ENCODE peak calls at places on chromosome 22, in five cellular contexts. Y is pancreas, L is left ventricle myocardium inferior, I is foreskin keratinocyte, U is IMR-90. D is an unnamed sample.

GRCh38 chr22:24444729-24445466 is 17.5 kb downstream of the ADORA2A start:
- DNase-seq in Y (no peak), I (no peak), L (no peak), U (no peak), D (no peak)

GRCh38 chr22:44661070-44661469 is 40.9 kb upstream of the PRR5 start:
- DNase-seq in L (no peak), I (no peak), Y (no peak), U (no peak), D (no peak)

GRCh38 chr22:21455334-21456089 is 11.7 kb upstream of the TMEM191C start:
- DNase-seq in I (no peak), Y (peak; percentile 49), L (no peak), U (no peak), D (peak; percentile 3)

GRCh38 chr22:42915980-42916765 is 59.1 kb upstream of the ARFGAP3 start:
- DNase-seq in U (no peak), Y (no peak), I (no peak), L (no peak), D (no peak)

GRCh38 chr22:24494182-24494534 is 974 bp upstream of the UPB1 start:
- DNase-seq in I (no peak), L (no peak), Y (no peak), U (no peak), D (no peak)

GRCh38 chr22:43013355-43014061 is 1.4 kb downstream of the PACSIN2 start:
- DNase-seq in I (no peak), U (no peak), Y (no peak), L (no peak), D (no peak)

GRCh38 chr22:35729309-35729698 is 11.6 kb downstream of the APOL5 start:
- DNase-seq in L (no peak), Y (no peak), U (no peak), I (no peak), D (no peak)

GRCh38 chr22:41919357-41920224 is 4.7 kb upstream of the SHISA8 start:
- DNase-seq in Y (peak; percentile 71), U (peak; percentile 11), L (peak; percentile 70), I (no peak), D (peak; percentile 39)

GRCh38 chr22:17769716-17770082 is 4.6 kb downstream of the BID start:
- DNase-seq in Y (no peak), U (no peak), L (no peak), I (no peak), D (no peak)

GRCh38 chr22:24507742-24508141 is 12.6 kb downstream of the UPB1 start:
- DNase-seq in I (no peak), U (no peak), L (no peak), Y (no peak), D (no peak)

GRCh38 chr22:44963832-44964721 is 45.7 kb downstream of the PHF21B start:
- DNase-seq in U (no peak), I (no peak), Y (no peak), L (no peak), D (no peak)

GRCh38 chr22:41619979-41620645 is 731 bp downstream of the DESI1 start:
- DNase-seq in I (peak; percentile 19), L (peak; percentile 36), Y (peak; percentile 73), U (no peak), D (peak; percentile 38)

GRCh38 chr22:50701428-50702154 is 29.0 kb downstream of the SHANK3 start:
- DNase-seq in Y (peak; percentile 25), I (no peak), L (no peak), U (no peak), D (no peak)

GRCh38 chr22:25062378-25063095 is 110.0 kb downstream of the KIAA1671 start:
- DNase-seq in I (no peak), Y (peak; percentile 21), L (no peak), U (no peak), D (no peak)

GRCh38 chr22:39405346-39406085 is 5.9 kb downstream of the TAB1 start:
- DNase-seq in U (peak; percentile 65), Y (no peak), L (no peak), I (no peak), D (no peak)
- H3K4me1 ChIP-seq in U (peaks cover 10% of the 10 kb centered on the region), Y (no peaks in the 10 kb centered on the region), L (peaks cover 43% of the 10 kb centered on the region), I (peaks cover 6% of the 10 kb centered on the region), D (peaks cover under 1% of the 10 kb centered on the region)

DNA sequence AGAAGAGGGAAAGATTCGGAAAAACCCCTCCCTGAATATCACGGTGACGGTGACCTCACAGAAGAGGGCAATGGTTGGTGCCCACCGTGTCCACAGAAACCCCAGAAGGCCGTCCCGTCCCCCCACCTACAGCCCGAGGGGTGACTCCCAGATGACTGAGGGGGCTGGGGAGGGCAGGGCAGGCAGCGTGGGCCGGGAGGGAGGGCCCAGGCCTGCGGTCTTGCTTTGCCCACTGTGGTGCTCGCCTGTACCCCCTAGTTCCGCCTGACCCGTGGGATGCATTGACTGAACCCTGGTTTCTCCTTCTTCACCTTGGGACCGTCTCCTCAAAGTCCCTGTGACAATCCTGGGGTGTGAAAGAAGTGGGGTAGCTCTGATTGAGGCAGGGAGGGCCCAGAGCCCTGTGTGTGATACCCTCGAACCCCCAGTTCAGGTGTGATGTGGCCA is 526.7 kb downstream of the BRD1 start:
- DNase-seq in U (no peak), Y (no peak), L (no peak), I (no peak), D (no peak)
- H3K4me1 ChIP-seq in U (no peaks in the 10 kb centered on the region), Y (no peaks in the 10 kb centered on the region), L (peaks cover 3% of the 10 kb centered on the region), I (no peaks in the 10 kb centered on the region), D (no peaks in the 10 kb centered on the region)

DNA sequence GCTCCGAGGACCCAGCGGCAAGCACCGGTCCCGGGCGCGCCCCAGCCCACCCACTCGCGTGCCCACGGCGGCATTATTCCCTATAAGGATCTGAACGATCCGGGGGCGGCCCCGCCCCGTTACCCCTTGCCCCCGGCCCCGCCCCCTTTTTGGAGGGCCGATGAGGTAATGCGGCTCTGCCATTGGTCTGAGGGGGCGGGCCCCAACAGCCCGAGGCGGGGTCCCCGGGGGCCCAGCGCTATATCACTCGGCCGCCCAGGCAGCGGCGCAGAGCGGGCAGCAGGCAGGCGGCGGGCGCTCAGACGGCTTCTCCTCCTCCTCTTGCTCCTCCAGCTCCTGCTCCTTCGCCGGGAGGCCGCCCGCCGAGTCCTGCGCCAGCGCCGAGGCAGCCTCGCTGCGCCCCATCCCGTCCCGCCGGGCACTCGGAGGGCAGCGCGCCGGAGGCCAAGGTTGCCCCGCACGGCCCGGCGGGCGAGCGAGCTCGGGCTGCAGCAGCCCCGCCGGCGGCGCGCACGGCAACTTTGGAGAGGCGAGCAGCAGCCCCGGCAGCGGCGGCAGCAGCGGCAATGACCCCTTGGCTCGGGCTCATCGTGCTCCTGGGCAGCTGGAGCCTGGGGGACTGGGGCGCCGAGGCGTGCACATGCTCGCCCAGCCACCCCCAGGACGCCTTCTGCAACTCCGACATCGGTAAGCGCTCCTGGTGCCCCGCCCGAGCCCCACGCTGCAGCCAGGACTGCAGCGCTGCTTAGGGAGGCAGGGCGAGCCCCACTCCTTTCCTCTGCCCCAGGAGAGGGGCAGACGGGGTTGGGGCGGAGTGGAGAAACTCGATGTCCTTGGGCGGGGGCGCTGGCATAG is at the start of gene TIMP3:
- DNase-seq in U (peak; percentile 82), Y (peak; percentile 71), I (peak; percentile 36), L (peak; percentile 94), D (peak; percentile 74)
- H3K4me1 ChIP-seq in U (peaks cover 17% of the 10 kb centered on the region), Y (no peaks in the 10 kb centered on the region), I (peaks cover under 1% of the 10 kb centered on the region), L (peaks cover 82% of the 10 kb centered on the region), D (no peaks in the 10 kb centered on the region)

GRCh38 chr22:20188567-20188877 is 37.7 kb upstream of the CCDC188 start:
- DNase-seq in Y (no peak), L (no peak), U (no peak), I (no peak), D (no peak)
- H3K4me1 ChIP-seq in Y (no peaks in the 10 kb centered on the region), L (no peaks in the 10 kb centered on the region), U (no peaks in the 10 kb centered on the region), I (no peaks in the 10 kb centered on the region), D (no peaks in the 10 kb centered on the region)

D was measured in prostate gland.